ENCODE peak calls at places on chromosomes 11 and 22, in five cellular contexts. V, J, X, U and Y are unnamed samples.

GRCh38 chr11:61027141-61027840 is 55.8 kb downstream of the CD6 start:
- DNase-seq in J (no peak), V (no peak), U (no peak), X (no peak), Y (no peak)

GRCh38 chr11:69922596-69923111 is 103.4 kb upstream of the FGF3 start:
- DNase-seq in V (no peak), U (peak; percentile 23), X (no peak), J (no peak), Y (no peak)

GRCh38 chr22:46377566-46378498 is 42.3 kb downstream of the TRMU start:
- DNase-seq in X (no peak), V (no peak), U (peak; percentile 91), J (peak; percentile 89), Y (peak; percentile 94)

GRCh38 chr11:126212089-126212660 is 593 bp downstream of the FAM118B start:
- DNase-seq in U (no peak), J (no peak), V (no peak), X (no peak), Y (no peak)

GRCh38 chr11:10386361-10386760 is 68.7 kb upstream of the AMPD3 start:
- DNase-seq in J (no peak), X (no peak), U (no peak), V (no peak), Y (no peak)

GRCh38 chr22:38317995-38318715 is 922 bp upstream of the CSNK1E start:
- DNase-seq in V (peak; percentile 74), J (peak; percentile 91), U (peak; percentile 75), X (peak; percentile 68), Y (peak; percentile 91)

GRCh38 chr11:60251485-60252207 is 8.7 kb upstream of the MS4A4E start:
- DNase-seq in V (no peak), J (peak; percentile 46), X (no peak), U (no peak), Y (no peak)

GRCh38 chr11:9040410-9040809 is 36.6 kb upstream of the NRIP3 start:
- DNase-seq in X (no peak), V (no peak), J (no peak), U (no peak), Y (no peak)

DNA sequence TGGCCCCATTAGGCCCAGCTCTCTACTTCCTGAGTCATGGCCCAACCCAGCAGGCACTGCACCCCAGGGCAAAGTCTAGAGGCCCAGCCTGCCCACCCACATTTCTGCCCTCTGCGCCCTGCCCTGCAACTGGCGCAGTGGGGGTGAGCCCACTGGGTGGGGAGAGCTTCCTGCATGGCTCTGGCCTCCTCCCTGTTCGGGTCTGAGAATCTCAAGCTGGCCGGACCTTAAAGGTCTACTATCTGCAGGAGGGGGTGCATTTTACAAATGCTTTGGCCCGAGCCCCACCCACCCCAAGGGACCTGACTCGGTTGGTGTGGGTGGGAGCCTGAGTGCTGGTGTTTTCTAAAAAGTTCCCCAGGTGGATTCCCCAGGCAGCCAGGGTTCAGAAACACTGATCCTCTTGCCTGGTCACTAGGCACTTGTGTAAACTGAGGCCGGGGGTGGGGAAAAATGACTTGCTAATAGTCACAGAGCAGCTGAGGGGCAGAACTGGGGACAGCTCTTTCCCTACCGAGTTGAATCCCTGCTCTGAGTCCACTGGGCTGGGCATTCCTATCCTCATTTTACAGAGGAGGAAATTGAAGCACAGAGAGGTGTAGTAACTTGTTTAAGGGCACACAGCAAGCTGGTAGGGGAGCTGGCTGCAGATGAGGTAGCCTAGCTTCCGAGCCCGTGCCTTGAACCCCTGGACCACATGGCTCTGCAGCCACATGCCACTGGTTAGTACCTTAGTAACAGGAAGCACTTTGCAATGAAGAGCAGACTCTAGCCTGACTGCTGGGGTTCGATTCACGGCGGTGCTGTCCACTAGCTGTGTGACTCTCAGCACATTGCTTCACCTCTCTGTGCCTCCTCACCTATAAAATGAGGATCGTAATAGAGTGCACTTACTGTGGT is 36.3 kb downstream of the CD82 start:
- DNase-seq in V (no peak), J (peak; percentile 32), U (no peak), X (no peak), Y (no peak)
- H3K4me3 ChIP-seq in V (no peak overlapping the region), J (no peak overlapping the region), U (no peak overlapping the region), X (no peak overlapping the region), Y (no peak overlapping the region)

GRCh38 chr11:95242990-95243590 is 12.1 kb upstream of the SESN3 start:
- DNase-seq in X (no peak), V (no peak), J (no peak), U (no peak), Y (no peak)
- H3K4me3 ChIP-seq in X (no peak overlapping the region), V (no peak overlapping the region), J (no peak overlapping the region), U (no peak overlapping the region), Y (no peak overlapping the region)

GRCh38 chr11:2250041-2250440 is 20.3 kb downstream of the ASCL2 start:
- DNase-seq in J (no peak), V (no peak), U (no peak), X (no peak), Y (no peak)
- H3K4me3 ChIP-seq in J (no peak overlapping the region), V (no peak overlapping the region), U (no peak overlapping the region), X (no peak overlapping the region), Y (no peak overlapping the region)

GRCh38 chr11:14350716-14351238 is 8.2 kb downstream of the RRAS2 start:
- DNase-seq in J (no peak), U (no peak), X (no peak), V (no peak), Y (no peak)
- H3K4me3 ChIP-seq in J (no peak overlapping the region), U (no peak overlapping the region), X (no peak overlapping the region), V (no peak overlapping the region), Y (no peak overlapping the region)

GRCh38 chr11:114886644-114887259 is 208.4 kb downstream of the NXPE2 start:
- DNase-seq in U (no peak), X (no peak), V (no peak), J (no peak), Y (no peak)

GRCh38 chr11:114890076-114890475 is 211.7 kb downstream of the NXPE2 start:
- DNase-seq in J (no peak), X (no peak), V (no peak), U (no peak), Y (no peak)

GRCh38 chr11:114892381-114893197 is 214.3 kb downstream of the NXPE2 start:
- DNase-seq in J (no peak), X (no peak), V (no peak), U (no peak), Y (no peak)

GRCh38 chr11:114891911-114892310 is 213.6 kb downstream of the NXPE2 start:
- DNase-seq in U (no peak), X (no peak), V (no peak), J (no peak), Y (no peak)

DNA sequence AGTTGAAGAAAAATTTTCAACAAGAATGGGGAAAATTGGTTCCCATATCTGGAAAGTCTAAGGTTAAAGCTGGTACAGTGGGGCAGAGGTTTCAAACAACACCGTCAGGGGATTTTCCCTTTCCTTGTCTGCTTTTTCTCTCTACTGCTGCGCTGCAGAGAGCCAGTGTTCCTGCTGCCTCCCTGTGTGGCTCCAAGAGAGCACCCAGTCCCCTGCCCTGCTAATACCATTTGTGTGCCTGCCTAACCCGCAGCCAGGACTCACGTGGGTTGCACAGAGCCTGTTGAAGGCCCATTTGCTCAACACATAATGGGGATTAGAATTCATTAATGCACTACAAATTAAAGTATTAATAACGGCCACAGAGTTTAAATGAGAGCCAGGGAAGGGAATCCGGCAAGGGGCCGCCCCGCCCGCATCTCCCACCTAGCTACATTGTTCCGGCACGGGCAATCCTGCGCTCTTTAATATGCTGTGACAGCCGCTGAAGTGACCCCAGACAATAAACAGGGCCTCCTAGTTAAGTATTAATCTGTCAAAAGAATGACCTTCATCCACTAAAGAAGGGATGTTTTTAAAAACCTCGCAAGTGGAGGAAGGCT is 211.2 kb downstream of the NXPE2 start:
- DNase-seq in X (no peak), U (no peak), V (no peak), J (no peak), Y (no peak)
- H3K4me3 ChIP-seq in X (no peak overlapping the region), U (no peak overlapping the region), V (no peak overlapping the region), J (no peak overlapping the region), Y (no peak overlapping the region)

GRCh38 chr11:2305862-2306823 is 4.3 kb downstream of the TSPAN32 start:
- DNase-seq in X (no peak), U (peak; percentile 50), V (peak; percentile 65), J (peak; percentile 82), Y (peak; percentile 62)
- H3K4me3 ChIP-seq in X (no peak overlapping the region), U (peak overlapping the region; percentile 29), V (no peak overlapping the region), J (no peak overlapping the region), Y (no peak overlapping the region)

GRCh38 chr11:74896311-74896710 is 52.6 kb downstream of the XRRA1 start:
- DNase-seq in X (no peak), J (no peak), V (no peak), U (no peak), Y (no peak)

DNA sequence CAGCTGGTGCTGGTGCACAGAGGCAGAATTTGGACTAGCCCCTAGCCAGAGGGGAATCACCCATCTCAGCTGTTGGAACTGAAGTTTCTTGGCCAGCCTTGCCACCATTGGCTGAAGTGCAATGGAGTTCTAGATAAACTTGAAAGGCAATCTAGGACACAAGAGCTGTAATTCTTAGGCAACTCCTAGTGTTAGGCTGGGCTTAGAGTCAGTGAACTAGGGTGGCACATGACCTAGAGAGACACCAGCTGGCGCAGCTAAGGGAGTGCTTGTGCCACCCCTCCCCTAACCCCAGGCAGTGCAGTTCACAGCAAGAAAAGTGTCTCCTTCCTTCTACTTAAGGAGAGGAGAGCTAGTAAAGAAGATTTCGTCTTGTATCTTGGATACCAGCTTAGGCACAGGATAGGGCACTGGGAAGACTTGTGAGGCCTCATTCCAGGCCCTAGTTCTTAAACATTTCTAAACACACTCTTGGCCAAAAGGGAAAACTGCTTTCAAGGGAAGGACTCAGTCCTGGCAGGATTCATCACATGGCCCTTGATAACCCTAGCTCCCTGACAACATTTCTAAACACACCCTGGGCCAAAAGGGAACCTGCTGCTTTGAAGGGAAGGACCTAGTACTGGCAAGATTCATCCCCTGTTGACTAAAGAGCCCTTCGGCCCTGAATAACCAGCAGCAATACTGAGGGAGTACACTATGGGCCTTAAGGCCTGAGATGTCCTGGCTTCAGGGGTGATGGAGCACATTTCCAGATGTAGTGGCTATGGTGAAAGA is 53.4 kb downstream of the XRRA1 start:
- DNase-seq in V (no peak), J (no peak), U (no peak), X (no peak), Y (no peak)
- H3K4me3 ChIP-seq in V (no peak overlapping the region), J (no peak overlapping the region), U (no peak overlapping the region), X (no peak overlapping the region), Y (no peak overlapping the region)

GRCh38 chr11:1873048-1873812 is 18.5 kb downstream of the PRR33 start:
- DNase-seq in U (peak; percentile 18), J (no peak), X (no peak), V (peak; percentile 34), Y (peak; percentile 68)
- H3K4me3 ChIP-seq in U (no peak overlapping the region), J (no peak overlapping the region), X (no peak overlapping the region), V (peak overlapping the region; percentile 38), Y (no peak overlapping the region)

DNA sequence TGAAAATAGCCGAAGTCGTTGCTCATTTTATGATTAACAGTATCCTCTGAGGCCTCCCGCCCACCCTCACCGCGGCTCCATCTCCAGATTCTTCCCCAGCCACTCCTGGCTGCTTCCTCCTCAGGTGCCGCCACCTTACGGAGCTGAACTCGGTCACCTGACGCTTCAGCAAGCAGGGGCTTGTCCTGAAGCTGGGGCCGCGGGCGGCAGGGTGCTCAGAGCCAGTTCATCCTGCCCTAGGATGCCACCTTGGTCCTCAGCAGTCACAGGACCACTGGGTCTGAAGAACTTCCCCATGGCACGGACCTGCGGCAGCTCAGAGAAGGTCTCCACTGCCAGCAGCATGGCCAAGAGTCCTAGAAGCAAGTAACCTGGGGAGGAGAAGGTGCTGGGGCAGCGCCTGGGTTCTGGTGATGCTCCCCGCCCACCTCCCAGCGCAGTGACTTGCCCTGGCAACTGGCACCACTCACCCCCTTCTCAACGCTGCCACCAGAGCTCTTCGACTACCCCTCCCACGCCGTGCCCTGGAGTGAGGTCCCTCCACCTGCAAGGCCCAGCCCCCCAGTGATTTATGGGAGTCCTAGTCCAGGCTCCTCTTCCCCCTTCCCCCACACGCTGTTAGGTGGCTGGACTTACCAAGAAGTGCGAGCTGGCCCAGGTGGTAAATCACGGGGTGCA is 2.6 kb downstream of the KCNK7 start:
- DNase-seq in J (no peak), V (no peak), X (no peak), U (no peak), Y (no peak)
- H3K4me3 ChIP-seq in J (no peak overlapping the region), V (no peak overlapping the region), X (no peak overlapping the region), U (peak overlapping the region; percentile 14), Y (no peak overlapping the region)

GRCh38 chr11:57321388-57321995 is 3.3 kb downstream of the TNKS1BP1 start:
- DNase-seq in J (peak; percentile 39), X (no peak), V (no peak), U (no peak), Y (no peak)
- H3K4me3 ChIP-seq in J (no peak overlapping the region), X (peak overlapping the region; percentile 90), V (peak overlapping the region; percentile 81), U (peak overlapping the region; percentile 74), Y (no peak overlapping the region)